ENCODE peak calls at places on chromosomes 3 and 15, in eight cellular contexts. One of them, this sample, is unnamed.

GRCh38 chr15:43285609-43286037 is 18.9 kb upstream of the TGM5 start:
- DNase-seq in NCI-H82: peak; percentile 86
- DNase-seq in endothelial cell: peak; percentile 62
- DNase-seq in GM13976: peak; percentile 86
- DNase-seq in brain microvascular endothelial cell: peak; percentile 75
- DNase-seq in NCI-H526: peak; percentile 41
- DNase-seq in stimulated activated CD4-positive, alpha-beta T cell treated with anti-CD3 and anti-CD28 coated beads, Interleukin-4, amount 100 ng/mL, for 24 hours: peak; percentile 64
- DNase-seq in stomach: peak; percentile 41
- DNase-seq in this sample: peak; percentile 50

GRCh38 chr3:193946945-193947344 is 189.0 kb upstream of the HES1 start:
- DNase-seq in NCI-H82: no peak
- DNase-seq in endothelial cell: no peak
- DNase-seq in GM13976: no peak
- DNase-seq in brain microvascular endothelial cell: no peak
- DNase-seq in NCI-H526: peak; percentile 86
- DNase-seq in stimulated activated CD4-positive, alpha-beta T cell treated with anti-CD3 and anti-CD28 coated beads, Interleukin-4, amount 100 ng/mL, for 24 hours: no peak
- DNase-seq in stomach: no peak
- DNase-seq in this sample: no peak

GRCh38 chr3:145904138-145904537 is 256.8 kb downstream of the PLOD2 start:
- DNase-seq in NCI-H82: no peak
- DNase-seq in endothelial cell: no peak
- DNase-seq in GM13976: no peak
- DNase-seq in brain microvascular endothelial cell: no peak
- DNase-seq in NCI-H526: no peak
- DNase-seq in stimulated activated CD4-positive, alpha-beta T cell treated with anti-CD3 and anti-CD28 coated beads, Interleukin-4, amount 100 ng/mL, for 24 hours: no peak
- DNase-seq in stomach: no peak
- DNase-seq in this sample: no peak

GRCh38 chr3:48157215-48157840 is 30.9 kb downstream of the CDC25A start:
- DNase-seq in NCI-H82: no peak
- DNase-seq in endothelial cell: no peak
- DNase-seq in GM13976: no peak
- DNase-seq in brain microvascular endothelial cell: no peak
- DNase-seq in NCI-H526: no peak
- DNase-seq in stimulated activated CD4-positive, alpha-beta T cell treated with anti-CD3 and anti-CD28 coated beads, Interleukin-4, amount 100 ng/mL, for 24 hours: no peak
- DNase-seq in stomach: no peak
- DNase-seq in this sample: no peak

GRCh38 chr3:14461748-14462324 is 59.4 kb downstream of the SLC6A6 start:
- DNase-seq in NCI-H82: peak; percentile 54
- DNase-seq in endothelial cell: peak; percentile 76
- DNase-seq in GM13976: peak; percentile 80
- DNase-seq in brain microvascular endothelial cell: peak; percentile 65
- DNase-seq in NCI-H526: no peak
- DNase-seq in stimulated activated CD4-positive, alpha-beta T cell treated with anti-CD3 and anti-CD28 coated beads, Interleukin-4, amount 100 ng/mL, for 24 hours: peak; percentile 36
- DNase-seq in stomach: peak; percentile 57
- DNase-seq in this sample: peak; percentile 82

GRCh38 chr3:20141841-20142240 is 44.2 kb downstream of the SGO1 start:
- DNase-seq in NCI-H82: peak; percentile 77
- DNase-seq in endothelial cell: no peak
- DNase-seq in GM13976: no peak
- DNase-seq in brain microvascular endothelial cell: no peak
- DNase-seq in NCI-H526: no peak
- DNase-seq in stimulated activated CD4-positive, alpha-beta T cell treated with anti-CD3 and anti-CD28 coated beads, Interleukin-4, amount 100 ng/mL, for 24 hours: no peak
- DNase-seq in stomach: no peak
- DNase-seq in this sample: peak; percentile 51

GRCh38 chr3:111803123-111803593 is 55.9 kb upstream of the PHLDB2 start:
- DNase-seq in NCI-H82: no peak
- DNase-seq in endothelial cell: no peak
- DNase-seq in GM13976: no peak
- DNase-seq in brain microvascular endothelial cell: peak; percentile 95
- DNase-seq in NCI-H526: no peak
- DNase-seq in stimulated activated CD4-positive, alpha-beta T cell treated with anti-CD3 and anti-CD28 coated beads, Interleukin-4, amount 100 ng/mL, for 24 hours: no peak
- DNase-seq in stomach: peak; percentile 33
- DNase-seq in this sample: no peak

GRCh38 chr3:76824658-76825310 is 215.1 kb upstream of the ROBO2 start:
- DNase-seq in NCI-H82: no peak
- DNase-seq in endothelial cell: no peak
- DNase-seq in GM13976: no peak
- DNase-seq in brain microvascular endothelial cell: no peak
- DNase-seq in NCI-H526: no peak
- DNase-seq in stimulated activated CD4-positive, alpha-beta T cell treated with anti-CD3 and anti-CD28 coated beads, Interleukin-4, amount 100 ng/mL, for 24 hours: no peak
- DNase-seq in stomach: no peak
- DNase-seq in this sample: no peak

GRCh38 chr15:37695719-37696118 is 238.7 kb upstream of the TMCO5A start:
- DNase-seq in NCI-H82: no peak
- DNase-seq in endothelial cell: no peak
- DNase-seq in GM13976: no peak
- DNase-seq in brain microvascular endothelial cell: peak; percentile 41
- DNase-seq in NCI-H526: no peak
- DNase-seq in stimulated activated CD4-positive, alpha-beta T cell treated with anti-CD3 and anti-CD28 coated beads, Interleukin-4, amount 100 ng/mL, for 24 hours: no peak
- DNase-seq in stomach: no peak
- DNase-seq in this sample: no peak

GRCh38 chr3:46987485-46988401 is 8.3 kb downstream of the NBEAL2 start:
- DNase-seq in NCI-H82: peak; percentile 77
- DNase-seq in endothelial cell: peak; percentile 64
- DNase-seq in GM13976: peak; percentile 93
- DNase-seq in brain microvascular endothelial cell: no peak
- DNase-seq in NCI-H526: no peak
- DNase-seq in stimulated activated CD4-positive, alpha-beta T cell treated with anti-CD3 and anti-CD28 coated beads, Interleukin-4, amount 100 ng/mL, for 24 hours: peak; percentile 84
- DNase-seq in stomach: peak; percentile 78
- DNase-seq in this sample: peak; percentile 83

GRCh38 chr15:71125831-71126453 is 10.7 kb downstream of the THSD4 start:
- DNase-seq in NCI-H82: peak; percentile 51
- DNase-seq in endothelial cell: peak; percentile 46
- DNase-seq in GM13976: no peak
- DNase-seq in brain microvascular endothelial cell: peak; percentile 34
- DNase-seq in NCI-H526: no peak
- DNase-seq in stimulated activated CD4-positive, alpha-beta T cell treated with anti-CD3 and anti-CD28 coated beads, Interleukin-4, amount 100 ng/mL, for 24 hours: no peak
- DNase-seq in stomach: no peak
- DNase-seq in this sample: peak; percentile 32

GRCh38 chr3:63693351-63693750 is 40.9 kb downstream of the SNTN start:
- DNase-seq in NCI-H82: no peak
- DNase-seq in endothelial cell: no peak
- DNase-seq in GM13976: no peak
- DNase-seq in brain microvascular endothelial cell: no peak
- DNase-seq in NCI-H526: no peak
- DNase-seq in stimulated activated CD4-positive, alpha-beta T cell treated with anti-CD3 and anti-CD28 coated beads, Interleukin-4, amount 100 ng/mL, for 24 hours: no peak
- DNase-seq in stomach: no peak
- DNase-seq in this sample: no peak

GRCh38 chr15:76991741-76992645 is 2.9 kb upstream of the PSTPIP1 start:
- DNase-seq in NCI-H82: no peak
- DNase-seq in endothelial cell: no peak
- DNase-seq in GM13976: no peak
- DNase-seq in brain microvascular endothelial cell: no peak
- DNase-seq in NCI-H526: no peak
- DNase-seq in stimulated activated CD4-positive, alpha-beta T cell treated with anti-CD3 and anti-CD28 coated beads, Interleukin-4, amount 100 ng/mL, for 24 hours: no peak
- DNase-seq in stomach: no peak
- DNase-seq in this sample: no peak

GRCh38 chr15:98896802-98897732 is 110.5 kb downstream of the PGPEP1L start:
- DNase-seq in NCI-H82: no peak
- DNase-seq in endothelial cell: no peak
- DNase-seq in GM13976: no peak
- DNase-seq in brain microvascular endothelial cell: peak; percentile 99
- DNase-seq in NCI-H526: no peak
- DNase-seq in stimulated activated CD4-positive, alpha-beta T cell treated with anti-CD3 and anti-CD28 coated beads, Interleukin-4, amount 100 ng/mL, for 24 hours: no peak
- DNase-seq in stomach: no peak
- DNase-seq in this sample: no peak

GRCh38 chr15:65630760-65631159 is 9.0 kb downstream of the SLC24A1 start:
- DNase-seq in NCI-H82: no peak
- DNase-seq in endothelial cell: no peak
- DNase-seq in GM13976: no peak
- DNase-seq in brain microvascular endothelial cell: no peak
- DNase-seq in NCI-H526: no peak
- DNase-seq in stimulated activated CD4-positive, alpha-beta T cell treated with anti-CD3 and anti-CD28 coated beads, Interleukin-4, amount 100 ng/mL, for 24 hours: no peak
- DNase-seq in stomach: no peak
- DNase-seq in this sample: no peak

GRCh38 chr3:42501321-42501680 is 1.1 kb upstream of the VIPR1 start:
- DNase-seq in NCI-H82: peak; percentile 58
- DNase-seq in endothelial cell: peak; percentile 28
- DNase-seq in GM13976: no peak
- DNase-seq in brain microvascular endothelial cell: no peak
- DNase-seq in NCI-H526: no peak
- DNase-seq in stimulated activated CD4-positive, alpha-beta T cell treated with anti-CD3 and anti-CD28 coated beads, Interleukin-4, amount 100 ng/mL, for 24 hours: no peak
- DNase-seq in stomach: peak; percentile 25
- DNase-seq in this sample: peak; percentile 60

GRCh38 chr3:89198598-89198997 is 91.2 kb downstream of the EPHA3 start:
- DNase-seq in NCI-H82: no peak
- DNase-seq in endothelial cell: no peak
- DNase-seq in GM13976: no peak
- DNase-seq in brain microvascular endothelial cell: no peak
- DNase-seq in NCI-H526: no peak
- DNase-seq in stimulated activated CD4-positive, alpha-beta T cell treated with anti-CD3 and anti-CD28 coated beads, Interleukin-4, amount 100 ng/mL, for 24 hours: no peak
- DNase-seq in stomach: no peak
- DNase-seq in this sample: no peak

GRCh38 chr3:140023616-140024530 is 88.9 kb downstream of the CLSTN2 start:
- DNase-seq in NCI-H82: no peak
- DNase-seq in endothelial cell: no peak
- DNase-seq in GM13976: no peak
- DNase-seq in brain microvascular endothelial cell: no peak
- DNase-seq in NCI-H526: no peak
- DNase-seq in stimulated activated CD4-positive, alpha-beta T cell treated with anti-CD3 and anti-CD28 coated beads, Interleukin-4, amount 100 ng/mL, for 24 hours: no peak
- DNase-seq in stomach: peak; percentile 63
- DNase-seq in this sample: no peak

GRCh38 chr15:40046721-40047412 is 7.9 kb upstream of the SRP14 start:
- DNase-seq in NCI-H82: no peak
- DNase-seq in endothelial cell: no peak
- DNase-seq in GM13976: no peak
- DNase-seq in brain microvascular endothelial cell: peak; percentile 61
- DNase-seq in NCI-H526: no peak
- DNase-seq in stimulated activated CD4-positive, alpha-beta T cell treated with anti-CD3 and anti-CD28 coated beads, Interleukin-4, amount 100 ng/mL, for 24 hours: no peak
- DNase-seq in stomach: no peak
- DNase-seq in this sample: no peak

GRCh38 chr15:69593981-69594966 is 141.7 kb downstream of the RPLP1 start:
- DNase-seq in NCI-H82: peak; percentile 72
- DNase-seq in endothelial cell: no peak
- DNase-seq in GM13976: no peak
- DNase-seq in brain microvascular endothelial cell: peak; percentile 18
- DNase-seq in NCI-H526: peak; percentile 99
- DNase-seq in stimulated activated CD4-positive, alpha-beta T cell treated with anti-CD3 and anti-CD28 coated beads, Interleukin-4, amount 100 ng/mL, for 24 hours: no peak
- DNase-seq in stomach: peak; percentile 92
- DNase-seq in this sample: peak; percentile 22

GRCh38 chr3:23202921-23203650 is at the start of gene UBE2E2:
- DNase-seq in NCI-H82: peak; percentile 72
- DNase-seq in endothelial cell: peak; percentile 79
- DNase-seq in GM13976: peak; percentile 93
- DNase-seq in brain microvascular endothelial cell: peak; percentile 51
- DNase-seq in NCI-H526: peak; percentile 19
- DNase-seq in stimulated activated CD4-positive, alpha-beta T cell treated with anti-CD3 and anti-CD28 coated beads, Interleukin-4, amount 100 ng/mL, for 24 hours: peak; percentile 47
- DNase-seq in stomach: peak; percentile 75
- DNase-seq in this sample: peak; percentile 68

GRCh38 chr15:98866503-98866902 is 141.1 kb downstream of the PGPEP1L start:
- DNase-seq in NCI-H82: no peak
- DNase-seq in endothelial cell: no peak
- DNase-seq in GM13976: no peak
- DNase-seq in brain microvascular endothelial cell: peak; percentile 73
- DNase-seq in NCI-H526: peak; percentile 90
- DNase-seq in stimulated activated CD4-positive, alpha-beta T cell treated with anti-CD3 and anti-CD28 coated beads, Interleukin-4, amount 100 ng/mL, for 24 hours: no peak
- DNase-seq in stomach: no peak
- DNase-seq in this sample: no peak

GRCh38 chr3:179842061-179842460 is 189.2 kb downstream of the USP13 start:
- DNase-seq in NCI-H82: no peak
- DNase-seq in endothelial cell: no peak
- DNase-seq in GM13976: no peak
- DNase-seq in brain microvascular endothelial cell: no peak
- DNase-seq in NCI-H526: no peak
- DNase-seq in stimulated activated CD4-positive, alpha-beta T cell treated with anti-CD3 and anti-CD28 coated beads, Interleukin-4, amount 100 ng/mL, for 24 hours: no peak
- DNase-seq in stomach: no peak
- DNase-seq in this sample: no peak

GRCh38 chr3:72171461-72171860 is 386.5 kb upstream of the PROK2 start:
- DNase-seq in NCI-H82: no peak
- DNase-seq in endothelial cell: no peak
- DNase-seq in GM13976: no peak
- DNase-seq in brain microvascular endothelial cell: no peak
- DNase-seq in NCI-H526: no peak
- DNase-seq in stimulated activated CD4-positive, alpha-beta T cell treated with anti-CD3 and anti-CD28 coated beads, Interleukin-4, amount 100 ng/mL, for 24 hours: no peak
- DNase-seq in stomach: no peak
- DNase-seq in this sample: no peak

GRCh38 chr3:71095511-71096305 is 487.8 kb downstream of the FOXP1 start:
- DNase-seq in NCI-H82: no peak
- DNase-seq in endothelial cell: no peak
- DNase-seq in GM13976: no peak
- DNase-seq in brain microvascular endothelial cell: no peak
- DNase-seq in NCI-H526: no peak
- DNase-seq in stimulated activated CD4-positive, alpha-beta T cell treated with anti-CD3 and anti-CD28 coated beads, Interleukin-4, amount 100 ng/mL, for 24 hours: no peak
- DNase-seq in stomach: no peak
- DNase-seq in this sample: no peak

GRCh38 chr15:74131618-74132191 is 1.3 kb downstream of the ISLR2 start:
- DNase-seq in NCI-H82: no peak
- DNase-seq in endothelial cell: no peak
- DNase-seq in GM13976: no peak
- DNase-seq in brain microvascular endothelial cell: no peak
- DNase-seq in NCI-H526: no peak
- DNase-seq in stimulated activated CD4-positive, alpha-beta T cell treated with anti-CD3 and anti-CD28 coated beads, Interleukin-4, amount 100 ng/mL, for 24 hours: no peak
- DNase-seq in stomach: no peak
- DNase-seq in this sample: no peak

GRCh38 chr3:131454501-131454900 is 48.3 kb downstream of the MRPL3 start:
- DNase-seq in NCI-H82: no peak
- DNase-seq in endothelial cell: no peak
- DNase-seq in GM13976: no peak
- DNase-seq in brain microvascular endothelial cell: no peak
- DNase-seq in NCI-H526: no peak
- DNase-seq in stimulated activated CD4-positive, alpha-beta T cell treated with anti-CD3 and anti-CD28 coated beads, Interleukin-4, amount 100 ng/mL, for 24 hours: no peak
- DNase-seq in stomach: no peak
- DNase-seq in this sample: no peak

GRCh38 chr15:90465930-90466567 is 63.7 kb upstream of the CRTC3 start:
- DNase-seq in NCI-H82: no peak
- DNase-seq in endothelial cell: no peak
- DNase-seq in GM13976: no peak
- DNase-seq in brain microvascular endothelial cell: peak; percentile 49
- DNase-seq in NCI-H526: no peak
- DNase-seq in stimulated activated CD4-positive, alpha-beta T cell treated with anti-CD3 and anti-CD28 coated beads, Interleukin-4, amount 100 ng/mL, for 24 hours: no peak
- DNase-seq in stomach: no peak
- DNase-seq in this sample: no peak

GRCh38 chr15:83312046-83312445 is 27.6 kb upstream of the BNC1 start:
- DNase-seq in NCI-H82: no peak
- DNase-seq in endothelial cell: no peak
- DNase-seq in GM13976: no peak
- DNase-seq in brain microvascular endothelial cell: no peak
- DNase-seq in NCI-H526: no peak
- DNase-seq in stimulated activated CD4-positive, alpha-beta T cell treated with anti-CD3 and anti-CD28 coated beads, Interleukin-4, amount 100 ng/mL, for 24 hours: no peak
- DNase-seq in stomach: no peak
- DNase-seq in this sample: no peak

GRCh38 chr3:151093148-151093547 is 7.7 kb downstream of the MED12L start:
- DNase-seq in NCI-H82: no peak
- DNase-seq in endothelial cell: no peak
- DNase-seq in GM13976: no peak
- DNase-seq in brain microvascular endothelial cell: no peak
- DNase-seq in NCI-H526: no peak
- DNase-seq in stimulated activated CD4-positive, alpha-beta T cell treated with anti-CD3 and anti-CD28 coated beads, Interleukin-4, amount 100 ng/mL, for 24 hours: no peak
- DNase-seq in stomach: no peak
- DNase-seq in this sample: no peak

GRCh38 chr3:42265059-42265991 is 660 bp downstream of the CCK start:
- DNase-seq in NCI-H82: no peak
- DNase-seq in endothelial cell: no peak
- DNase-seq in GM13976: no peak
- DNase-seq in brain microvascular endothelial cell: no peak
- DNase-seq in NCI-H526: no peak
- DNase-seq in stimulated activated CD4-positive, alpha-beta T cell treated with anti-CD3 and anti-CD28 coated beads, Interleukin-4, amount 100 ng/mL, for 24 hours: no peak
- DNase-seq in stomach: no peak
- DNase-seq in this sample: no peak

GRCh38 chr3:169264711-169265110 is 398.8 kb downstream of the MECOM start:
- DNase-seq in NCI-H82: peak; percentile 96
- DNase-seq in endothelial cell: no peak
- DNase-seq in GM13976: no peak
- DNase-seq in brain microvascular endothelial cell: peak; percentile 55
- DNase-seq in NCI-H526: no peak
- DNase-seq in stimulated activated CD4-positive, alpha-beta T cell treated with anti-CD3 and anti-CD28 coated beads, Interleukin-4, amount 100 ng/mL, for 24 hours: no peak
- DNase-seq in stomach: peak; percentile 70
- DNase-seq in this sample: no peak

This sample was measured in WERI-Rb-1.